ENCODE peak calls at places on chromosome 10, in four cellular contexts. B is psoas muscle, U is suprapubic skin, G is brain microvascular endothelial cell. Q is an unnamed sample.

GRCh38 chr10:77600640-77601039 is 37.0 kb downstream of the KCNMA1 start:
- DNase-seq in B (no peak), G (no peak), U (no peak), Q (no peak)

GRCh38 chr10:109866168-109866994 is 56.9 kb downstream of the XPNPEP1 start:
- DNase-seq in U (no peak), B (no peak), G (peak), Q (peak)

GRCh38 chr10:25451401-25451800 is 276.6 kb downstream of the GPR158 start:
- DNase-seq in G (no peak), B (no peak), U (no peak), Q (no peak)

GRCh38 chr10:127687548-127687947 is 49.4 kb upstream of the FOXI2 start:
- DNase-seq in B (no peak), U (no peak), G (no peak), Q (no peak)

GRCh38 chr10:76125900-76126299 is 694.5 kb downstream of the LRMDA start:
- DNase-seq in G (no peak), B (no peak), U (no peak), Q (no peak)

GRCh38 chr10:69503896-69504265 is 52.6 kb downstream of the TSPAN15 start:
- DNase-seq in G (no peak), B (no peak), U (no peak), Q (no peak)

GRCh38 chr10:118800920-118801319 is 46.1 kb upstream of the CACUL1 start:
- DNase-seq in U (no peak), G (no peak), B (no peak), Q (no peak)

GRCh38 chr10:13915710-13916109 is 328.9 kb downstream of the PRPF18 start:
- DNase-seq in G (no peak), U (no peak), B (no peak), Q (no peak)

GRCh38 chr10:78763651-78764395 is 304.9 kb upstream of the ZMIZ1 start:
- DNase-seq in G (no peak), U (no peak), B (no peak), Q (no peak)

GRCh38 chr10:118983263-118983662 is 46.3 kb upstream of the NANOS1 start:
- DNase-seq in U (peak), B (no peak), G (no peak), Q (peak)

GRCh38 chr10:34526186-34526585 is 288.9 kb downstream of the PARD3 start:
- DNase-seq in B (no peak), G (peak), U (no peak), Q (no peak)

GRCh38 chr10:7288060-7288690 is 122.7 kb downstream of the SFMBT2 start:
- DNase-seq in G (no peak), U (no peak), B (no peak), Q (no peak)

GRCh38 chr10:128043259-128044045 is 82.8 kb downstream of the MKI67 start:
- DNase-seq in U (no peak), B (no peak), G (no peak), Q (peak)

GRCh38 chr10:101879456-101880189 is 36.0 kb upstream of the KCNIP2 start:
- DNase-seq in G (peak), B (no peak), U (no peak), Q (no peak)

GRCh38 chr10:80855348-80855971 is 317.8 kb downstream of the SH2D4B start:
- DNase-seq in U (no peak), G (no peak), B (no peak), Q (peak)

GRCh38 chr10:26269754-26270153 is 53.2 kb downstream of the GAD2 start:
- DNase-seq in U (no peak), G (peak), B (no peak), Q (peak)

GRCh38 chr10:119657725-119658124 is 6.5 kb downstream of the BAG3 start:
- DNase-seq in B (no peak), U (no peak), G (no peak), Q (no peak)

GRCh38 chr10:97612386-97612785 is 20.9 kb downstream of the MORN4 start:
- DNase-seq in B (no peak), G (peak), U (no peak), Q (peak)

GRCh38 chr10:112137381-112137987 is 46.1 kb downstream of the GPAM start:
- DNase-seq in B (peak), G (peak), U (peak), Q (peak)

GRCh38 chr10:58175990-58176910 is 91.4 kb downstream of the IPMK start:
- DNase-seq in G (no peak), U (no peak), B (no peak), Q (peak)

GRCh38 chr10:36880898-36881297 is 244.5 kb upstream of the ANKRD30A start:
- DNase-seq in U (no peak), G (peak), B (no peak), Q (no peak)

GRCh38 chr10:102334106-102334505 is 61.4 kb upstream of the NFKB2 start:
- DNase-seq in B (no peak), U (no peak), G (no peak), Q (no peak)

GRCh38 chr10:127102176-127102575 is 94.2 kb downstream of the INSYN2A start:
- DNase-seq in G (no peak), B (no peak), U (no peak), Q (no peak)

GRCh38 chr10:126119591-126119990 is 223.2 kb downstream of the FANK1 start:
- DNase-seq in G (peak), U (no peak), B (no peak), Q (no peak)

GRCh38 chr10:109987413-109987812 is 20.4 kb upstream of the ADD3 start:
- DNase-seq in U (no peak), B (no peak), G (peak), Q (no peak)

GRCh38 chr10:119375574-119376265 is 166.8 kb downstream of the RGS10 start:
- DNase-seq in B (no peak), U (peak), G (no peak), Q (no peak)

GRCh38 chr10:14010083-14010551 is 320.6 kb downstream of the FRMD4A start:
- DNase-seq in U (no peak), B (no peak), G (peak), Q (peak)

GRCh38 chr10:29199344-29199743 is 89.5 kb upstream of the LYZL1 start:
- DNase-seq in U (no peak), B (no peak), G (no peak), Q (peak)

GRCh38 chr10:27743736-27744477 is 1.7 kb downstream of the MKX start:
- DNase-seq in U (no peak), G (no peak), B (no peak), Q (peak)

GRCh38 chr10:14839305-14839695 is 1.2 kb downstream of the HSPA14 start:
- DNase-seq in G (peak), B (no peak), U (no peak), Q (no peak)

GRCh38 chr10:103295391-103296044 is 18.6 kb downstream of the INA start:
- DNase-seq in G (peak), B (no peak), U (no peak), Q (no peak)

GRCh38 chr10:103781329-103782061 is 73.9 kb downstream of the SH3PXD2A start:
- DNase-seq in G (peak), B (no peak), U (no peak), Q (no peak)

GRCh38 chr10:104824378-104825006 is 183.4 kb downstream of the SORCS3 start:
- DNase-seq in U (no peak), G (peak), B (no peak), Q (peak)

GRCh38 chr10:72831696-72832355 is 61.7 kb upstream of the OIT3 start:
- DNase-seq in U (no peak), B (no peak), G (peak), Q (no peak)

GRCh38 chr10:119908201-119908600 is 15.7 kb downstream of the SEC23IP start:
- DNase-seq in G (no peak), B (no peak), U (no peak), Q (no peak)

GRCh38 chr10:62705789-62706188 is 98.7 kb upstream of the ADO start:
- DNase-seq in B (no peak), G (no peak), U (no peak), Q (no peak)

GRCh38 chr10:48779077-48779476 is 94.4 kb downstream of the WDFY4 start:
- DNase-seq in B (no peak), U (no peak), G (no peak), Q (no peak)

GRCh38 chr10:131742371-131743000 is 158.3 kb upstream of the PPP2R2D start:
- DNase-seq in G (no peak), B (no peak), U (peak), Q (peak)
- H3K27ac ChIP-seq in G (no peak), B (no peak), U (no peak), Q (no peak)

GRCh38 chr10:84607044-84607443 is 278.7 kb downstream of the CCSER2 start:
- DNase-seq in G (no peak), B (no peak), U (no peak), Q (no peak)

GRCh38 chr10:84605802-84606201 is 277.4 kb downstream of the CCSER2 start:
- DNase-seq in U (no peak), B (no peak), G (no peak), Q (no peak)

GRCh38 chr10:84607523-84607922 is 279.1 kb downstream of the CCSER2 start:
- DNase-seq in G (no peak), B (no peak), U (no peak), Q (no peak)

GRCh38 chr10:84608126-84608525 is 279.7 kb downstream of the CCSER2 start:
- DNase-seq in U (no peak), B (no peak), G (no peak), Q (no peak)

GRCh38 chr10:84606428-84606827 is 278.0 kb downstream of the CCSER2 start:
- DNase-seq in B (no peak), G (no peak), U (no peak), Q (no peak)
- H3K27ac ChIP-seq in B (no peak), G (no peak), U (no peak), Q (no peak)

DNA sequence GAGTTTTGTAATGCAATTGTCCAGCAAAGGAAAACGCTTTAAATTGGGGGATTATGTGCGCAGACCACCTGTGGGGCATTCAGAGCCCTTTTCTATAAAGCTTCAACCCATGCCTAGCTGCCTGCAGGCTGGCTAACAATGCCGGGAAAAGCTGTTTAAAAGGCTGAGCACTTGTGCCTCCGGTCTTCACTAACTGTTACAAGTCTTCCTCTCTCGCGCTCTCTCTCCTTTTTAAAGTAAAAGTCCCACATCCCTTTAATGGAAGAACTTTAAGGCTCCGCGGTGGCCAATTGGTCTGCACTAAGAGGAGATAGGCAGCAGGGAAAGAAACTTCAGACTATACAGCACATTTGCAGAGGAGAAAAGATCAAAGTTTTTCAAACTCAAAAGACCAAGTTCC is 4.6 kb downstream of the FZD8 start:
- DNase-seq in G (no peak), U (no peak), B (no peak), Q (peak)
- H3K27ac ChIP-seq in G (no peak), U (no peak), B (no peak), Q (no peak)

GRCh38 chr10:42479057-42479456 is 159.3 kb downstream of the ZNF33B start:
- DNase-seq in B (no peak), U (no peak), G (no peak), Q (no peak)

GRCh38 chr10:42476101-42476500 is 162.3 kb downstream of the ZNF33B start:
- DNase-seq in U (no peak), B (no peak), G (no peak), Q (no peak)

GRCh38 chr10:42477170-42477569 is 161.2 kb downstream of the ZNF33B start:
- DNase-seq in U (no peak), G (no peak), B (no peak), Q (no peak)

GRCh38 chr10:42475168-42476098 is 162.9 kb downstream of the ZNF33B start:
- DNase-seq in G (peak), B (peak), U (no peak), Q (no peak)
- H3K27ac ChIP-seq in G (no peak), B (no peak), U (no peak), Q (no peak)

GRCh38 chr10:24451325-24451820 is 242.4 kb downstream of the KIAA1217 start:
- DNase-seq in B (no peak), U (no peak), G (no peak), Q (peak)
- H3K27ac ChIP-seq in B (peak), U (no peak), G (peak), Q (no peak)

GRCh38 chr10:125007436-125007835 is 65.5 kb downstream of the ZRANB1 start:
- DNase-seq in U (no peak), G (no peak), B (no peak), Q (no peak)
- H3K27ac ChIP-seq in U (peak), G (no peak), B (peak), Q (peak)

DNA sequence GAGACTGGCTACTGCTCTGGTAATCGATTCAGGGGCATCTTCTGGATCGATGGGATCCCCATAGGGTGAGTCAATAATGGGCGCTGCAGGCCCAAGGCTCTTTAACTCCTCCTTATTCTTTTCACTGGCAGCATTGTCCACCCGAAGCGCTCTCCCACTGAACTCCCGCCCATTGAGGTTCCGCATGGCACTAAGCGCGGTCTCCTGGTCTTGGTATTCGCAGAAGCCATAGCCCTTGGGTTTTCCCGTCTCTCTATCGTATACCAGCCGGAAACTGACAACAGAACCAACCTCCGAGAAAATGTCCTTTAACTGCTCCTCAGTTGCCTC is 285 bp downstream of the CSTF2T start:
- DNase-seq in B (no peak), U (peak), G (no peak), Q (no peak)
- H3K27ac ChIP-seq in B (peak), U (peak), G (peak), Q (peak)